ENCODE peak calls at places on chromosomes 3 and 15, in six cellular contexts. One of them, this sample, is unnamed.

GRCh38 chr3:193240850-193241706 is at the start of gene PLAAT1:
- DNase-seq in germinal center: peak; percentile 45
- DNase-seq in SK-N-SH: peak; percentile 93
- DNase-seq in NCI-H69: peak; percentile 86
- DNase-seq in HuH-7.5: no peak
- DNase-seq in ACHN: peak; percentile 19
- DNase-seq in this sample: peak; percentile 95

GRCh38 chr15:31472636-31473383 is 146.2 kb downstream of the KLF13 start:
- DNase-seq in ACHN: no peak
- DNase-seq in SK-N-SH: no peak
- DNase-seq in HuH-7.5: no peak
- DNase-seq in germinal center: peak; percentile 46
- DNase-seq in NCI-H69: peak; percentile 73
- DNase-seq in this sample: no peak

GRCh38 chr15:76058714-76059319 is 968 bp upstream of the TMEM266 start:
- DNase-seq in ACHN: no peak
- DNase-seq in germinal center: no peak
- DNase-seq in HuH-7.5: peak; percentile 66
- DNase-seq in SK-N-SH: peak; percentile 50
- DNase-seq in NCI-H69: peak; percentile 21
- DNase-seq in this sample: peak; percentile 37

GRCh38 chr3:39408493-39409372 is 2.2 kb downstream of the RPSA start:
- DNase-seq in germinal center: no peak
- DNase-seq in NCI-H69: no peak
- DNase-seq in SK-N-SH: no peak
- DNase-seq in HuH-7.5: no peak
- DNase-seq in ACHN: no peak
- DNase-seq in this sample: no peak

GRCh38 chr3:127440384-127440783 is 150.1 kb downstream of the TPRA1 start:
- DNase-seq in HuH-7.5: no peak
- DNase-seq in SK-N-SH: no peak
- DNase-seq in ACHN: no peak
- DNase-seq in NCI-H69: no peak
- DNase-seq in germinal center: no peak
- DNase-seq in this sample: no peak

GRCh38 chr15:78360958-78361714 is 21.0 kb downstream of the CRABP1 start:
- DNase-seq in SK-N-SH: no peak
- DNase-seq in germinal center: no peak
- DNase-seq in NCI-H69: no peak
- DNase-seq in ACHN: no peak
- DNase-seq in HuH-7.5: no peak
- DNase-seq in this sample: no peak

GRCh38 chr3:116291141-116291540 is 154.1 kb downstream of the LSAMP start:
- DNase-seq in NCI-H69: peak; percentile 28
- DNase-seq in germinal center: no peak
- DNase-seq in HuH-7.5: no peak
- DNase-seq in ACHN: no peak
- DNase-seq in SK-N-SH: no peak
- DNase-seq in this sample: no peak

GRCh38 chr15:51161491-51162260 is 67.0 kb upstream of the TNFAIP8L3 start:
- DNase-seq in NCI-H69: peak; percentile 26
- DNase-seq in ACHN: no peak
- DNase-seq in germinal center: no peak
- DNase-seq in SK-N-SH: no peak
- DNase-seq in HuH-7.5: no peak
- DNase-seq in this sample: no peak

GRCh38 chr15:95946241-95946640 is 384.3 kb upstream of the NR2F2 start:
- DNase-seq in SK-N-SH: no peak
- DNase-seq in germinal center: no peak
- DNase-seq in ACHN: no peak
- DNase-seq in NCI-H69: no peak
- DNase-seq in HuH-7.5: no peak
- DNase-seq in this sample: no peak